ENCODE peak calls at places on chromosomes 11 and 22, in five cellular contexts. V, Z, Q, I and P are unnamed samples.

GRCh38 chr11:13368041-13368446 is 90.5 kb downstream of the BMAL1 start:
- DNase-seq in V (no peak), Z (no peak), Q (peak), I (no peak), P (no peak)

GRCh38 chr11:46381836-46382643 is 571 bp downstream of the MDK start:
- DNase-seq in V (no peak), Z (peak), Q (no peak), I (no peak), P (no peak)

GRCh38 chr11:128488471-128488870 is 98.9 kb downstream of the ETS1 start:
- DNase-seq in V (no peak), Z (no peak), Q (peak), I (no peak), P (no peak)

GRCh38 chr11:82523141-82523540 is 210.5 kb downstream of the FAM181B start:
- DNase-seq in V (no peak), Z (no peak), Q (no peak), I (no peak), P (no peak)

GRCh38 chr11:134664863-134665535 is 253.0 kb upstream of the B3GAT1 start:
- DNase-seq in V (no peak), Z (no peak), Q (no peak), I (no peak), P (no peak)

GRCh38 chr11:32891657-32892354 is 805 bp upstream of the QSER1 start:
- DNase-seq in V (no peak), Z (peak), Q (no peak), I (peak), P (peak)

GRCh38 chr11:83034673-83035014 is 37.1 kb downstream of the RAB30 start:
- DNase-seq in V (no peak), Z (no peak), Q (no peak), I (no peak), P (no peak)

GRCh38 chr22:48715511-48715910 is 1112.2 kb downstream of the BRD1 start:
- DNase-seq in V (no peak), Z (no peak), Q (no peak), I (no peak), P (no peak)

GRCh38 chr11:47850337-47850736 is 2.2 kb upstream of the NUP160 start:
- DNase-seq in V (no peak), Z (no peak), Q (no peak), I (no peak), P (no peak)